ENCODE peak calls at places on chromosomes 7 and 10, in four cellular contexts. V is sigmoid colon, G is HFF-Myc, B is psoas muscle. Y is an unnamed sample.
A peak's percentile ranks its signal among the peaks of the same experiment; 100 is the strongest.

GRCh38 chr10:75404023-75404334 is 2.4 kb upstream of the ZNF503 start:
- DNase-seq in V (no peak), G (no peak), B (no peak), Y (no peak)

GRCh38 chr10:86979296-86979818 is 11.1 kb downstream of the ADIRF start:
- DNase-seq in V (no peak), G (no peak), B (no peak), Y (no peak)

GRCh38 chr10:133378251-133379096 is 588 bp upstream of the PAOX start:
- DNase-seq in V (peak; percentile 81), G (no peak), B (peak; percentile 85), Y (no peak)

GRCh38 chr7:2856388-2857169 is 12.5 kb upstream of the GNA12 start:
- DNase-seq in V (no peak), G (no peak), B (no peak), Y (no peak)

GRCh38 chr7:116377721-116378120 is 121.8 kb upstream of the CAV2 start:
- DNase-seq in V (no peak), G (no peak), B (no peak), Y (no peak)

GRCh38 chr10:119538632-119539358 is 3.7 kb downstream of the RGS10 start:
- DNase-seq in V (peak; percentile 62), G (no peak), B (no peak), Y (no peak)

GRCh38 chr10:31961675-31962074 is 33.0 kb upstream of the ARHGAP12 start:
- DNase-seq in V (no peak), G (peak; percentile 39), B (no peak), Y (no peak)

GRCh38 chr7:66859794-66860645 is 61.0 kb upstream of the TMEM248 start:
- DNase-seq in V (no peak), G (no peak), B (peak; percentile 80), Y (no peak)

GRCh38 chr7:150876817-150877526 is 24.7 kb downstream of the AOC1 start:
- DNase-seq in V (peak; percentile 78), G (peak; percentile 61), B (no peak), Y (peak; percentile 7)

GRCh38 chr7:131087756-131088658 is 239.7 kb upstream of the MKLN1 start:
- DNase-seq in V (no peak), G (no peak), B (no peak), Y (no peak)

GRCh38 chr7:112286294-112287086 is 80.0 kb downstream of the ZNF277 start:
- DNase-seq in V (no peak), G (no peak), B (no peak), Y (no peak)

GRCh38 chr10:111698711-111699110 is 484.9 kb downstream of the GPAM start:
- DNase-seq in V (no peak), G (no peak), B (no peak), Y (no peak)

DNA sequence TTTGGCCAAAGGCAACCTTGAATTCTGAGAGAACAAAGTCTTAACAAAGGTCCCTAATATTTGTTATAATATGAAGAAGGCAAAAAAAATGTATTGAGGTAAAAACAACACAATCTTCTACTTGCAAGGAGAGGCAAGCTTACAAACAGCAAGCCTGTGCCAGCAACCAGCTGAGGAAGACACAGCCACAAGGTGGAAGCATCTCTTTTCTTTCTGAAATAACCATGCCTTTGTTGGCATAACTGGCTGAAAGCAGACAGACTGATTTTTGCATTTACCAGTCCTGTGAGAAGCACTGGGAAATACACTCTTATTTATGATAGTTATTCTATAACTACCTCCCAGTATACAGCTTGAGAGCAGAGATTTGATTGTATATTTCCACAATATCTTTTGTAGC is 292.0 kb downstream of the PHTF2 start:
- DNase-seq in V (no peak), G (no peak), B (no peak), Y (no peak)
- TF ChIP-seq CTCF in V (no peak), G (no peak), B (no peak), Y (peak; percentile 22)

DNA sequence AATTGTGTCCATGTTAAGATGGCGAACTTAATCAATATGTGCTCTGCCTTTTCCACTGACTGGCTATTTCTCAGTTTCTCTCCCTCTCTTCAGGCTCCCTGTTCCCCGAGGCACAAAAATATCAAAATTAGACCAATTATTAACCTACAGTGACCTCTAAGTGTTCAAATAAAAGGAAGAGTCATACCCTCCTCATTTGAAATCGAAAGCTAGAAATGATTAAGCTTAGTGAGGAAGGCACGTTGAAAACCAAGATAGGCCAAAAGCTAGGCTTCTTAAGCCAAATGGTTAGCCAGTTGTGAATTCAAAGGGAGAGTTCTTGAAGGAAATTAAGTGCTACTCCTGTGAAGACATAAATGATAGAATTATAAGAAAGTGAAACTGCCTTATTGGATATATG is 81.1 kb upstream of the MBL2 start:
- DNase-seq in V (no peak), G (no peak), B (no peak), Y (no peak)
- TF ChIP-seq CTCF in V (no peak), G (no peak), B (no peak), Y (no peak)

GRCh38 chr7:83934118-83934734 is 260.4 kb downstream of the SEMA3A start:
- DNase-seq in V (no peak), G (no peak), B (no peak), Y (no peak)
- TF ChIP-seq CTCF in V (no peak), G (no peak), B (no peak), Y (peak; percentile 35)

DNA sequence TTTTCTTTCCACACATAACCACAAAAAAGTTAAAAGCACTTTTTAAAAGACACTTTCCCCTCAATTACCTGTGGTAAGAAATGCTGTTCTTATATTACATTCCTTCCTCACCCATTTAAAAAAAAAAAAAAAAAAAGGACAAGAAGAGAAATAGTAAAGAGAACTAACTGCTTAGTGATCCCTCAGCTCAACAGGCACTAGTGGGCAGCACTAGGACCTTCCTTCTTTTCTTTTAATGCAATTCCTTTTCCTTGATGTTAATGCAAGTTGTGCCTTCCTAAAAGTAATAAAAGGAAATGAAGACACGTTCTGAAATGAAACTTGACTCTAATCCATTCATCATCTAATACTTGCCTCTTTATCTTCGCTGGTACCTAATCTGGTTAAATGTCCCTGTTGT is 189.6 kb downstream of the TCF7L2 start:
- DNase-seq in V (no peak), G (no peak), B (no peak), Y (no peak)
- TF ChIP-seq CTCF in V (no peak), G (peak; percentile 35), B (no peak), Y (peak; percentile 42)

GRCh38 chr10:98296514-98296913 is 28.5 kb upstream of the LOXL4 start:
- DNase-seq in V (peak; percentile 18), G (no peak), B (no peak), Y (no peak)
- TF ChIP-seq CTCF in V (no peak), G (no peak), B (no peak), Y (no peak)

GRCh38 chr10:50554381-50554994 is 69.3 kb downstream of the SGMS1 start:
- DNase-seq in V (no peak), G (no peak), B (no peak), Y (no peak)

GRCh38 chr10:50552308-50552707 is 71.4 kb downstream of the SGMS1 start:
- DNase-seq in V (no peak), G (peak; percentile 27), B (no peak), Y (peak; percentile 94)

GRCh38 chr10:50551894-50552293 is 71.9 kb downstream of the SGMS1 start:
- DNase-seq in V (no peak), G (no peak), B (no peak), Y (no peak)

GRCh38 chr10:50554995-50555568 is 68.7 kb downstream of the SGMS1 start:
- DNase-seq in V (no peak), G (no peak), B (no peak), Y (peak; percentile 25)

DNA sequence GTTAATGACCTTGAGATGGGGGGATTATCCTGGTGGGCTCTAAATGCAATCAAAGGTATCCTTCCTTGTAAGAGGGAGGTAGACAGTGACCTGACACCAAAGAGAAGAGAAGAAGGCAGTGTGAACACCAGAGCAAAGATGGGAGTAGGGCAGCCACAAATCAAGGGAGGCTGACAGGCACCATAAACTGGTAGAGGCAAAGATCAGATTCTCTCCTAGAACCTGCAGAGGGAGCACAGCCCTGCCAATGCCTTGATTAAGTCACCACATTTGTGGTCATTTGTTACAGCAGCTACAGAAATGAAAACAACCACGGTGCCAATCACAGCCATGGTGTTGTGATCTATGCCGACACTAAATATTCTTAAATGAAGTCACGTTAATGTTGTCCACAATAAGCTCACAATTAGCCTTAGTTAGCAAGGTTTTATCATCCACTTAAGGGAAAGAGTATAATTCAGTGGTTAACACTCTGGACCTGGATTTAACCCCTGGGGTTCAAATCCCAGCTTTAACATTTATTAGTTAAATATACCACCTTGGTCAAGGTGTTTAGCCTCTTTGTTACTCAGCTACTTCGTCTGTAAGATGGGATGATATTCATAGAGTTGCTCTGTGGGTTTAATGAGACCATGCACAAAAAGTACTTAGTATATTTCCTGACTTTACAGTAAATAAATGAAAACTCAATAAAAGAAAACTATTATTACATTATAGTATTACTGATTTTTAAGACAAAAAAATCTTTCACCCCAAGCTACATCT is 70.8 kb downstream of the SGMS1 start:
- DNase-seq in V (no peak), G (no peak), B (no peak), Y (no peak)
- TF ChIP-seq CTCF in V (no peak), G (peak; percentile 40), B (peak; percentile 8), Y (peak; percentile 34)

DNA sequence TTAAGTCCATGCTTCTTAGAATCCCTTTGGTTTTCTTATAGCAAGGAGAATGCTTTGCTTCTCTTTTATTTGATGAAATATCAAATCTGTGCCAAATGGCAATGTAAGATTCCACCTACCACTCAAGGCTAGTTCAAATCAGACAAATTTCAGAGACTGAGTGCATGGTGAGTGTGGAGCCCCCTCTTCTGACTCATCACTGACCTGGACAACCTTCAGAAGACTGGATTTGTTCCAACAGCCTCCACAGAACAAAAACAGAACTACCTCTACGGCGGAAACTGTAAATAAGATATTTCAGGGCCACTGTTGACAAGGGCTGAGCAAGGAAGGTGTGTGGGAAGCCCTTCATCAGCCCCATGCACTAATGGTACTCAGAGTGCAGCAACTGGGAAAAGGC is 21.1 kb downstream of the NCAPG2 start:
- DNase-seq in V (no peak), G (no peak), B (no peak), Y (no peak)
- TF ChIP-seq CTCF in V (no peak), G (no peak), B (no peak), Y (no peak)

DNA sequence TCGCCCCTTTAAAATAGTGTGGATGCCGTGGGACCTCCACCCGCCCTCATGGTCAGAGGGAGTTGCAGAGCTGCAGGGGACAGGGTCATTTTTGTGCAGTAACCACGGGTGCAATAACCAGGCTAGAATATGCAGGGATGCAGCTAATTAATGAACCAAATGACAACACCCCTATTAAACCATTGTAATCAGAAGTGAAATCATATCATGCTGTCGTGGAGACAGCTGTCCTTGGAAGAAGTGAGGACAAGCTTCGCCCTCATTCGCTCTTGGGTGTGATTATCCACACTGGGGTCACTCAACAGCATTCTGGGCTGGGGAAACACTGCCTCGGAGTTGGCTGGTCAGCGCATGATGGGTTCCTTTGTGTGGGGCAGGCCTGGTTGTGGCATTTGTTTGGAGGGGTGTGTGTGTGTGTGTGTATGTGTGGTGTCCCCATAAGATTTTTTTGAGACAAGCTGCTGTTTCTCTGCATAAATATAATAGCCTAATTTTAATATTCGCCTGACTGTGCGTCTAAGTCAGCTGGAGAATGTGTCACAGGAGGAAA is 149.2 kb downstream of the DNAJB6 start:
- DNase-seq in V (peak; percentile 39), G (no peak), B (no peak), Y (no peak)
- TF ChIP-seq CTCF in V (no peak), G (no peak), B (no peak), Y (no peak)

GRCh38 chr10:14200645-14201534 is 129.8 kb downstream of the FRMD4A start:
- DNase-seq in V (no peak), G (no peak), B (no peak), Y (no peak)
- TF ChIP-seq CTCF in V (no peak), G (peak; percentile 56), B (no peak), Y (peak; percentile 26)

Y was measured in AG09319.